ENCODE peak calls at places on chromosomes 6 and 20, in nine cellular contexts. Z is heart left ventricle, N is IMR-90, W is uterus, M is adrenal gland, E is endothelial cell of umbilical vein, I is suprapubic skin, L is tibial nerve, F is ovary. S is an unnamed sample. For H3K4me1 and H3K27me3, the result is how much of the 10 kb centered on the place peaks cover.

GRCh38 chr20:30912006-30912660 is 345.3 kb upstream of the DEFB115 start:
- DNase-seq in Z (no peak), N (no peak), W (no peak), M (no peak), E (no peak), I (no peak), L (no peak), F (no peak), S (no peak)

GRCh38 chr20:21262812-21263211 is 40.3 kb upstream of the XRN2 start:
- DNase-seq in Z (no peak), N (no peak), W (no peak), M (peak), E (no peak), I (no peak), L (no peak), F (no peak), S (no peak)

GRCh38 chr6:6893701-6894100 is 214.1 kb upstream of the RREB1 start:
- DNase-seq in Z (no peak), N (no peak), W (no peak), M (no peak), E (no peak), I (no peak), L (no peak), F (no peak), S (no peak)

GRCh38 chr20:12262747-12263146 is 345.1 kb downstream of the BTBD3 start:
- DNase-seq in Z (no peak), N (no peak), W (no peak), M (peak), E (no peak), I (no peak), L (no peak), F (no peak), S (no peak)

GRCh38 chr20:2108987-2109386 is 7.4 kb downstream of the STK35 start:
- DNase-seq in Z (no peak), N (peak), W (no peak), M (peak), E (no peak), I (no peak), L (no peak), F (no peak), S (no peak)

GRCh38 chr6:113291751-113292445 is 565.2 kb upstream of the MARCKS start:
- DNase-seq in Z (no peak), N (peak), W (no peak), M (no peak), E (no peak), I (no peak), L (no peak), F (no peak), S (no peak)

GRCh38 chr6:45378324-45378926 is 691 bp upstream of the SUPT3H start:
- DNase-seq in Z (peak), N (no peak), W (no peak), M (no peak), E (no peak), I (no peak), L (no peak), F (peak), S (peak)

GRCh38 chr6:90413396-90413795 is 116.8 kb upstream of the BACH2 start:
- DNase-seq in Z (no peak), N (no peak), W (no peak), M (no peak), E (no peak), I (no peak), L (no peak), F (no peak), S (no peak)

GRCh38 chr6:686528-686927 is 6.4 kb downstream of the EXOC2 start:
- DNase-seq in Z (no peak), N (no peak), W (no peak), M (no peak), E (no peak), I (no peak), L (no peak), F (no peak), S (no peak)

GRCh38 chr20:23116301-23117089 is 30.4 kb upstream of the CD93 start:
- DNase-seq in Z (no peak), N (peak), W (no peak), M (peak), E (no peak), I (no peak), L (no peak), F (no peak), S (no peak)

GRCh38 chr6:52881996-52882841 is 27.3 kb downstream of the GSTA3 start:
- DNase-seq in Z (peak), N (peak), W (peak), M (peak), E (peak), I (no peak), L (peak), F (peak), S (peak)

DNA sequence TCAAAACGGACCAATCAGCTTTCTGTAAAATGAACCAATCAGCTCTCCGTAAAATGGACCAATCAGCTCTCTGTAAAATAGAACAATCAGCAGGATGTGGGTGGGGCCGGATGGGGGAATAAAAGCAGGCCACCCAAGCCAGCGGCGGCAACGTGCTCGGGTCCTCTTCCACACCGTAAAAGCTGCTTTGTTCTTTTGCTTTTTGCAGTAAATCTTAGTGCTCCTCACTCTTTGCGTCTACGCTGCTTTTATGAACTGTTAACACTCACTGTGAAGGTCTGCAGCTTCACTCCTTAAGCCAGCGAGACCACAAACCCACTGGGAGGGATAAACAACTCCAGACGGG is 29.2 kb downstream of the HLA-E start:
- DNase-seq in Z (no peak), N (no peak), W (no peak), M (no peak), E (no peak), I (no peak), L (no peak), F (no peak), S (no peak)
- TF ChIP-seq POLR2A in Z (no peak), N (no peak), W (no peak), M (no peak), E (no peak), I (no peak), L (no peak), F (no peak), S (no peak)

GRCh38 chr6:116436586-116436985 is 24.6 kb upstream of the CALHM6 start:
- DNase-seq in Z (no peak), N (no peak), W (no peak), M (no peak), E (no peak), I (no peak), L (no peak), F (no peak), S (no peak)
- H3K4me1 ChIP-seq in Z (under half), N (under half), W (under half), M (under half), E (under half), I (under half), L (under half), F (under half), S (under half)

DNA sequence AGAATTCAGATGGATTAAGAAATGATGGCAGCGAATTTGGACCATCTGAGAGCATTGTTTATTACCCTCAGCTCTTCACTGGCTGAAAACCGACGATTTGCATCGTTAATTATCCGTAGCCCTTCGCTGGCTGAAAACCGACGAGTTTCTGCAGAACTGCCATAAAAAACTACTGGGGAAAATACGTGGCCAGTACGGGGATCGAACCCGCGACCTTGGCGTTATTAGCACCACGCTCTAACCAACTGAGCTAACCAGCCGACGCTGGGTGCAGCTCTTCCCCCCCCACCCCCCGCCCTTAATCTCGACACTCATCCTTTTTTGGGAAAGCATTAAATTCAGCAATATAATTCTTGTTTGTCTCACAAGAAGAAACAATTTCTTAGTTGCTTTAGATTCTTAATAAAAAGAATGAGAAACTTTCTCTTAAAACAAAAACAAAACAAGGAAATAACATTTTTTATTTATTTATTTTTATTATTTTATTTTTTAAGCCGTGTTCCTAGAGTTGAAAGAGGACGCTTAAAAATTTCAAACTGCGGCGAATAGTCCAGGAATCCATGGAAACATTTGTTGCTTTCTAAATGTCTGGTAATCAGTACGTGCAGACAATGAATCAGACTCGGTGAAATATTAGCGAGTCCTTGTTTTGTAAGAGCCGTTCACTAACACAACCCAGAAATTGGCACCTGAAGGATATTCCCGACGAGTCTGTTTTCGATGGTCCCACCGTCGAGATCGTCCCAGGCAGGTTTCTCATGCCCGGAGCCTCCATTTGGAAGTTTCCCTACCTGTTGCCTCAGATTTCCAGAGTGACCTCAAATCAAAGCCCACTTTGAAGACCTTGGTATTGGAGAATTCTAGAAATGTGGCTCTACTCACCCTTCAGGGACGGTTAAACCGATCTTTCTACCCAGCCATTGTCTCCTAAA is 27.8 kb downstream of the PRSS16 start:
- DNase-seq in Z (no peak), N (no peak), W (no peak), M (no peak), E (no peak), I (no peak), L (no peak), F (no peak), S (no peak)
- H3K27me3 ChIP-seq in Z (half or more), N (under half), W (under half), M (half or more), E (under half), I (half or more), L (under half), F (under half), S (under half)

DNA sequence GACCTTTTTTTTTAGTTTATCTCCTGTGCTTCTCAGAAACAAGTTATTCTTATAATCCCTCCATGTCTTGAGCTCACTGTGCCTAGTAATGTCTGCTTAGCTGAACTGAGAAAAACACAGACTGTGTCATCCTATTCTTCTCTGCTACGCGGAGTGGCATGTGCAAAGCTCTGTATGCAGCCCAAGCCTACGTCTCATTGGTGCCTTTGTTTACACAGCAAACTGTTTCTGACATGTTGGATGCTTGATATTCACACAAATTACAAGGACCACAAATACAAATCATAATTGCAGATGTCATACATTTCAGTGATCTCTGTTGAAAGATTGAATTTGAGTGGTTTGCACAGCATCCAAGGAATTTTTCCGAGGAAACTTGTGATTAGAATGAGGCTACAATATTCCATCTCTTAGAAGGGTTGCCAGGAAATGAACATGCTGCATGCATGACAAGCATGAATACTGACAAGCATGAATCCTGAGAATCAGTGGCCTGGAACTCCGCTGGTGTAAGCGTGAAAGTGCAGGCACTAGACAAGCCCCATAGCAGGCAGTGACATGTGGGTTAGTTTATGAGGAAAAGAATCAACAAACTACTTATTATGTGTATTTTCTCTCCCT is 128.4 kb upstream of the SGK1 start:
- DNase-seq in Z (no peak), N (peak), W (no peak), M (no peak), E (no peak), I (no peak), L (no peak), F (no peak), S (peak)
- TF ChIP-seq POLR2A in Z (no peak), N (no peak), W (no peak), M (no peak), E (no peak), I (no peak), L (no peak), F (no peak), S (no peak)